ENCODE peak calls at places on chromosomes 12 and 14, in four cellular contexts. H is PC-3, T is bronchial epithelial cell, F is esophagus squamous epithelium. D is an unnamed sample.

GRCh38 chr12:16324300-16324699 is 23.1 kb upstream of the MGST1 start:
- DNase-seq in H (no peak), T (no peak), F (no peak), D (no peak)

GRCh38 chr14:71597955-71598659 is 334.1 kb upstream of the RGS6 start:
- DNase-seq in H (no peak), T (no peak), F (no peak), D (no peak)

GRCh38 chr14:87187787-87188186 is 805.2 kb downstream of the GALC start:
- DNase-seq in H (no peak), T (no peak), F (no peak), D (no peak)

GRCh38 chr12:64433915-64434314 is 18.0 kb upstream of the TBK1 start:
- DNase-seq in H (no peak), T (no peak), F (no peak), D (no peak)

GRCh38 chr12:6061661-6062060 is 62.8 kb downstream of the VWF start:
- DNase-seq in H (no peak), T (no peak), F (no peak), D (no peak)

GRCh38 chr14:95327558-95328374 is 8.1 kb upstream of the CLMN start:
- DNase-seq in H (no peak), T (no peak), F (peak), D (no peak)

GRCh38 chr14:74612346-74613021 is 447 bp upstream of the LTBP2 start:
- DNase-seq in H (peak), T (no peak), F (no peak), D (no peak)

GRCh38 chr12:46660276-46660675 is 165.5 kb downstream of the SLC38A4 start:
- DNase-seq in H (no peak), T (peak), F (no peak), D (no peak)

GRCh38 chr14:98578204-98578603 is 693.8 kb downstream of the BCL11B start:
- DNase-seq in H (peak), T (peak), F (no peak), D (no peak)

GRCh38 chr12:93429448-93429847 is 12.3 kb downstream of the UBE2N start:
- DNase-seq in H (no peak), T (peak), F (no peak), D (no peak)

GRCh38 chr14:53470351-53471043 is 317.4 kb upstream of the DDHD1 start:
- DNase-seq in H (no peak), T (peak), F (no peak), D (no peak)

GRCh38 chr14:55411426-55412389 is at the start of gene ATG14:
- DNase-seq in H (peak), T (peak), F (peak), D (peak)

GRCh38 chr14:28382460-28383220 is 383.9 kb upstream of the FOXG1 start:
- DNase-seq in H (peak), T (peak), F (no peak), D (peak)

GRCh38 chr12:103599274-103599673 is 12.2 kb downstream of the STAB2 start:
- DNase-seq in H (no peak), T (no peak), F (no peak), D (no peak)

GRCh38 chr12:128570191-128571065 is 253.3 kb downstream of the SLC15A4 start:
- DNase-seq in H (no peak), T (no peak), F (no peak), D (no peak)

GRCh38 chr12:123905319-123905925 is 67.2 kb downstream of the CCDC92 start:
- DNase-seq in H (peak), T (peak), F (no peak), D (no peak)

GRCh38 chr12:57810450-57810849 is 8.1 kb downstream of the AVIL start:
- DNase-seq in H (peak), T (peak), F (no peak), D (no peak)

GRCh38 chr14:74950795-74951442 is 4.5 kb downstream of the PGF start:
- DNase-seq in H (no peak), T (no peak), F (no peak), D (no peak)

DNA sequence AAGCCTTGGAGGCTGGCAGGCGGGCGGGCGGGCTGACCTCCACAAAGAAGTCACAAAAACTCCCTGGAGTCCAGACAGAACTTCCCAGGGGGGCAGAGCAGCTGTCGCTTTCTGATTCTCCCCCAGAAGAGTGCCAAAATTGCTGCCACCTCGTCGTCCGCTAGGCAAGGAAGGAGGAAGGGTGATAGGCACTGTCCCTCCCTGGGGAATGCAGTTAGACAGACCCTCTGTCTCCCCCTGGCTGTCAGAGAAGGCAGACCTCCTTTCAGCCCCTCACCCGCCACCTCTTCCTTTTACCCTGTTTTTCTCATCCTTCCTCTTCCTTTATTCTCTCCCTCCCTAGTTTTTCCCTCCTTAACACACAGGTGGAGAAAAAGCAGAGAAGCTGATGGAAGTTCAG is 18.7 kb downstream of the GRIN2B start:
- DNase-seq in H (peak), T (no peak), F (no peak), D (no peak)
- TF ChIP-seq CTCF in H (peak), T (no peak), F (no peak), D (no peak)

GRCh38 chr12:122726056-122726558 is 4.5 kb downstream of the HCAR1 start:
- DNase-seq in H (peak), T (peak), F (no peak), D (no peak)
- H3K4me3 ChIP-seq in H (peak), T (no peak), F (no peak), D (no peak)

DNA sequence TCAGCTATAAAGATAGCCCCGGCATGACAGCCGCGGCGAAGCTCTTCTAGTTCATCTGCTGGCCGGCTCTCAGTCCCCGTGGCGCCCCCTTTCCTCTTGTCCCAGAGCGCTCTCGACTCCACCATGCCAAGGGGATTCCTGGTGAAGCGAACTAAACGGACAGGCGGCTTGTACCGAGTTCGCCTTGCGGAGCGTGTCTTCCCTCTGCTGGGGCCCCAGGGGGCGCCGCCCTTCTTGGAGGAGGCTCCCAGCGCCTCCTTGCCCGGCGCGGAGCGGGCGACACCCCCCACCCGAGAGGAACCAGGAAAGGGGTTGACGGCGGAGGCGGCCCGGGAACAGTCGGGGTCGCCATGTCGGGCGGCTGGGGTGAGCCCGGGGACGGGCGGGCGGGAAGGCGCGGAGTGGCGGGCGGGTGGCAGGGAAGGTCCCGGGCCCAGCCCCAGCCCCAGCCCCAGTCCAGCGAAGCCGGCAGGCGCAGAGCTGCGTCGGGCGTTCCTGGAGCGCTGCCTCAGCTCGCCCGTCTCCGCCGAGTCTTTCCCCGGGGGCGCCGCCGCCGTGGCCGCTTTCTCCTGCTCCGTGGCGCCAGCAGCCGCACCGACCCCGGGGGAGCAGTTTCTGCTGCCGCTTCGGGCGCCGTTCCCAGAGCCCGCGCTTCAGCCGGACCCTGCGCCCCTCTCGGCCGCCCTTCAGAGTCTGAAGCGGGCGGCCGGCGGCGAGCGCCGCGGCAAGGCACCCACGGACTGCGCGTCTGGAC is at the start of gene INSM2:
- DNase-seq in H (no peak), T (peak), F (no peak), D (no peak)
- TF ChIP-seq CTCF in H (no peak), T (no peak), F (no peak), D (no peak)

GRCh38 chr12:26976687-26977086 is 37.5 kb downstream of the TM7SF3 start:
- DNase-seq in H (no peak), T (peak), F (no peak), D (no peak)

GRCh38 chr12:26966842-26967241 is 28.6 kb downstream of the FGFR1OP2 start:
- DNase-seq in H (no peak), T (no peak), F (no peak), D (no peak)

GRCh38 chr12:26970136-26970535 is 31.9 kb downstream of the FGFR1OP2 start:
- DNase-seq in H (no peak), T (no peak), F (no peak), D (no peak)

DNA sequence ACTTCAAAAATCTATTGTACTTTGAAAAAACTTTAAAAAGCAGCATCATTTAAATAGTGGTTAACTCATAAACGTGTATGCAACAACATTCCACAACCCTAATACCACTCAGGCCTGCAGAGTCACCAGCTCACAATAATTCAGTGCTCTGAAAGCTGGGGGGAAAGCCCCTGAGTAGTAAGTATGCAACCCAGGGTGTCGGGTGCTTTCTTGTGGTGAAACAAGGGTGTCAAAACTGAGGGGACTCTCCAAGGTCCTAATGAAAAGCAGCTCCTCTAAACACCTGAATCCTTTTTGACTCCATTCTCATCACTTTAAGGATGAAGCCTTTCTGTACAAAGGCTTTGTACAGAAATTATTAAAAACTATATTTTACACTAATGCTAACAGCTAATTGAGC is 33.7 kb downstream of the FGFR1OP2 start:
- DNase-seq in H (no peak), T (no peak), F (no peak), D (no peak)
- H3K4me3 ChIP-seq in H (no peak), T (no peak), F (no peak), D (no peak)

GRCh38 chr12:49537709-49538601 is 875 bp upstream of the KCNH3 start:
- DNase-seq in H (peak), T (no peak), F (no peak), D (no peak)
- TF ChIP-seq CTCF in H (no peak), T (no peak), F (no peak), D (no peak)

DNA sequence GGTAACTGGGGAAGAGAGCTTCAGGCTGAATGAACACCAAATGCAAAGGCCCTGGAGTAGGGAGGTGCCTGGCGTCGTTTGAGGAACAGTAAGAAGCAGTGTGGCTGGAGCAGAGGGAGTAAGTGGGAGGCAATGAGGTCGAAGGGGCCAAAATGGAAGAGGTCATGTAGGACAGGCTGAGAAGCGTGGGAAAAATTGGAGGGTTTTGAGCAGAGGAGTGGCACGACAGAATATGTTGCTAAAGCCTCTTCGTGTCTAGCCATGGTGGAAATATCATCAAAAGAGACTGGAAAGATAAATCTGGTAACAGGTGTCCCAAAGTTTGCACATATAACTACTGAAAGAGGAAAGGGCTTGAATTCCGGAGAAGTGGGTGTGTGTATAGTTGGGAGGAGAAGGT is 1.9 kb downstream of the TRIM9 start:
- DNase-seq in H (no peak), T (no peak), F (no peak), D (no peak)
- H3K4me3 ChIP-seq in H (no peak), T (no peak), F (peak), D (no peak)

GRCh38 chr12:119406322-119406721 is 71.8 kb downstream of the CCDC60 start:
- DNase-seq in H (no peak), T (no peak), F (no peak), D (no peak)
- TF ChIP-seq CTCF in H (no peak), T (no peak), F (no peak), D (no peak)